ENCODE peak calls at places on chromosomes 12 and 14, in four cellular contexts. Q is hepatocyte, M is GM23338, U is OCI-LY7. G is an unnamed sample.
A peak's percentile ranks its signal among the peaks of the same experiment; 100 is the strongest.

GRCh38 chr14:104743461-104744380 is 9.2 kb upstream of the SIVA1 start:
- DNase-seq in Q (no peak), M (no peak), U (no peak), G (no peak)

GRCh38 chr12:1840981-1841425 is 20.6 kb downstream of the LRTM2 start:
- DNase-seq in Q (no peak), M (no peak), U (no peak), G (no peak)

GRCh38 chr12:116236148-116236731 is 41.3 kb downstream of the MED13L start:
- DNase-seq in Q (peak; percentile 60), M (peak; percentile 76), U (peak; percentile 66), G (no peak)

GRCh38 chr14:50836515-50836914 is 5.6 kb upstream of the NIN start:
- DNase-seq in Q (no peak), M (no peak), U (no peak), G (no peak)

GRCh38 chr14:99224116-99224910 is 47.7 kb downstream of the BCL11B start:
- DNase-seq in Q (no peak), M (peak; percentile 77), U (no peak), G (peak; percentile 22)

GRCh38 chr12:31897791-31898503 is 61.3 kb upstream of the RESF1 start:
- DNase-seq in Q (peak; percentile 24), M (peak; percentile 80), U (peak; percentile 32), G (peak; percentile 19)

GRCh38 chr12:105861232-105861631 is 277.5 kb downstream of the NUAK1 start:
- DNase-seq in Q (no peak), M (no peak), U (no peak), G (no peak)

GRCh38 chr14:92558319-92558718 is 44.7 kb downstream of the RIN3 start:
- DNase-seq in Q (no peak), M (no peak), U (no peak), G (no peak)

GRCh38 chr14:55562135-55562534 is 17.9 kb upstream of the KTN1 start:
- DNase-seq in Q (no peak), M (no peak), U (no peak), G (no peak)

GRCh38 chr12:60174476-60174875 is 578.6 kb downstream of the SLC16A7 start:
- DNase-seq in Q (no peak), M (no peak), U (no peak), G (no peak)

GRCh38 chr14:93648440-93649168 is 139.7 kb downstream of the PRIMA1 start:
- DNase-seq in Q (peak; percentile 55), M (peak; percentile 77), U (peak; percentile 10), G (peak; percentile 34)

GRCh38 chr14:73829526-73830431 is 21.9 kb upstream of the PTGR2 start:
- DNase-seq in Q (peak; percentile 56), M (no peak), U (no peak), G (no peak)

GRCh38 chr12:5780536-5780935 is 164.5 kb downstream of the ANO2 start:
- DNase-seq in Q (no peak), M (no peak), U (no peak), G (no peak)

GRCh38 chr12:25970082-25970481 is 11.6 kb downstream of the RASSF8 start:
- DNase-seq in Q (no peak), M (no peak), U (no peak), G (no peak)

GRCh38 chr12:108670066-108670631 is 36.5 kb upstream of the SELPLG start:
- DNase-seq in Q (no peak), M (no peak), U (no peak), G (no peak)

GRCh38 chr14:65993103-65993502 is 493.1 kb upstream of the CCDC196 start:
- DNase-seq in Q (no peak), M (no peak), U (no peak), G (no peak)

GRCh38 chr12:124917841-124918621 is 3.6 kb upstream of the UBC start:
- DNase-seq in Q (peak; percentile 49), M (no peak), U (no peak), G (no peak)

GRCh38 chr12:121383601-121384019 is 16.3 kb upstream of the RNF34 start:
- DNase-seq in Q (no peak), M (no peak), U (no peak), G (no peak)

GRCh38 chr12:57740656-57741412 is 2.3 kb upstream of the AGAP2 start:
- DNase-seq in Q (no peak), M (no peak), U (peak; percentile 82), G (no peak)

GRCh38 chr14:39180553-39180952 is 5.5 kb downstream of the PNN start:
- DNase-seq in Q (no peak), M (no peak), U (no peak), G (no peak)

GRCh38 chr14:63677891-63678379 is 36.3 kb upstream of the WDR89 start:
- DNase-seq in Q (peak; percentile 59), M (no peak), U (no peak), G (no peak)

GRCh38 chr12:30784508-30784907 is 29.8 kb upstream of the CAPRIN2 start:
- DNase-seq in Q (no peak), M (no peak), U (no peak), G (no peak)

GRCh38 chr14:93207468-93208308 is 632 bp downstream of the UBR7 start:
- DNase-seq in Q (peak; percentile 75), M (peak; percentile 78), U (peak; percentile 56), G (no peak)

GRCh38 chr12:107032266-107032665 is 45.3 kb upstream of the MTERF2 start:
- DNase-seq in Q (no peak), M (no peak), U (no peak), G (no peak)

GRCh38 chr12:107025691-107026090 is 38.7 kb upstream of the MTERF2 start:
- DNase-seq in Q (no peak), M (peak; percentile 30), U (no peak), G (no peak)

DNA sequence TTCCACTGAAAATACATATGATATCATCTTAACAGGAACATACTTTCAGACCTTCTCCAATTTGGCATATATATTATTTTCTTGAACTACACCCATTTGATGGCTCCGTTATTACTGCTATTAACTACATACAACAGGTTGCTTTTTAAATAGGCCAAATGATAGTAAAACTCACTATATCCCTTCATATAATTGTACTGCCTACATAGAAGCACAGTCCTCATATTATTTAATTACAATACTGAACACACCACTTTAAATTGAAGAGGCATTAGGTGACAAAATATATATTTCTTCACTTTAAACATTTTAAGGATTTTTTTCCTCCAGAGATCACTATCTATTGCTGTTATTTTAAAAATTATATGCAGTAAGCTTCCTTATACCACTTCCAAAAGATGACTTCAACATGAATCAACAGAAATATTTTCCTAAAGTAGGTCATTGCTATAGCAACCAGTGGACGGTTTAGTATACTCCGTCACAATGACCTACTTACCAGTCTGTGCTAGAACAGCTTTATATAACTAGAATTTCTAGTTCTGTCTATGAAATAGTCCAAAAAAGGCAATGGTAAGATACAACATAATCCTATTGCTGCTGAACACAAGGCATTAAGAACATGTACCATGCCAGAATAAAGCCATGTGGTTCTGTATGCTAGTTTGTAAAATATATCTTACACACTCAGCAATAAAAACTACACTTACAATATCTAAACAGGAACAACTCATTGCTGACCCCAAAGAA is 40.5 kb upstream of the MTERF2 start:
- DNase-seq in Q (peak; percentile 83), M (no peak), U (no peak), G (peak; percentile 52)
- H3K4me3 ChIP-seq in Q (no peak overlapping the region), M (no peak overlapping the region), U (no peak overlapping the region), G (no peak overlapping the region)

DNA sequence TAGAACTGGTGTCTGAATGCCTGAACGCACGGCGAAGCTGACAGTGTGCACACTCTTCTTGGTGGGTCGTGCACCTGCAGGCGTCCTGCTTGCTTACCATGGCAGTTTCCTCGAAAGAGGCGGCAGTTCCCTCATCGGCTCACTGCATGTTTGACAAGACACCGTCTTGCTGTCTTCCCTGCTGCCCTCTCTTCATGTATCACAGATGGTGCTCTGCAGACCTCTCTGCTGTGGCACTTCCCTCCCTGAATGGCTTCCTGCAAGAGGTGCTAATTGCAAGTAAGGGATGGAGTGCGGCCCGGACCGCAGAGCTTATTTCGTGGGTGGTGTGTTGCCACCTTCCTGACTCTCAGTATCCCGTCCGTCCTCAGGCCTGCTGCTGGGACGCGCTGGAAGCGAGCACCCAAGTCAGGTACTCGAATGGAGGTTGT is 156.7 kb upstream of the RTL1 start:
- DNase-seq in Q (no peak), M (no peak), U (no peak), G (no peak)
- TF ChIP-seq EZH2phosphoT487 in Q (no peak), M (no peak), U (no peak), G (no peak)

GRCh38 chr14:89371600-89371999 is 45.4 kb downstream of the FOXN3 start:
- DNase-seq in Q (no peak), M (no peak), U (no peak), G (no peak)
- H3K4me3 ChIP-seq in Q (no peak overlapping the region), M (no peak overlapping the region), U (no peak overlapping the region), G (no peak overlapping the region)

GRCh38 chr14:61466249-61466904 is 145.0 kb downstream of the PRKCH start:
- DNase-seq in Q (peak; percentile 71), M (peak; percentile 79), U (no peak), G (no peak)
- TF ChIP-seq EZH2phosphoT487 in Q (no peak), M (no peak), U (no peak), G (no peak)

GRCh38 chr14:23074906-23075305 is 17.6 kb upstream of the CDH24 start:
- DNase-seq in Q (no peak), M (no peak), U (no peak), G (no peak)

GRCh38 chr14:23070262-23071129 is 13.2 kb upstream of the CDH24 start:
- DNase-seq in Q (no peak), M (no peak), U (no peak), G (no peak)

GRCh38 chr14:23069413-23069806 is 12.1 kb upstream of the CDH24 start:
- DNase-seq in Q (no peak), M (no peak), U (no peak), G (no peak)

GRCh38 chr14:23071244-23071974 is 14.1 kb upstream of the CDH24 start:
- DNase-seq in Q (peak; percentile 94), M (peak; percentile 95), U (peak; percentile 82), G (no peak)

GRCh38 chr14:23071975-23072539 is 14.7 kb upstream of the CDH24 start:
- DNase-seq in Q (peak; percentile 49), M (peak; percentile 62), U (no peak), G (no peak)
- H3K4me3 ChIP-seq in Q (no peak overlapping the region), M (peak overlapping the region; percentile 83), U (peak overlapping the region; percentile 79), G (peak overlapping the region; percentile 94)

GRCh38 chr12:50086148-50086547 is 1.0 kb downstream of the SMARCD1 start:
- DNase-seq in Q (no peak), M (no peak), U (peak; percentile 32), G (no peak)

GRCh38 chr12:50084775-50085614 is at the start of gene SMARCD1:
- DNase-seq in Q (peak; percentile 97), M (peak; percentile 97), U (peak; percentile 96), G (peak; percentile 81)

GRCh38 chr12:50083301-50083700 is 1.8 kb upstream of the SMARCD1 start:
- DNase-seq in Q (no peak), M (no peak), U (no peak), G (no peak)

GRCh38 chr12:50087159-50087558 is 2.0 kb downstream of the SMARCD1 start:
- DNase-seq in Q (no peak), M (no peak), U (no peak), G (no peak)

GRCh38 chr12:50085615-50085928 is 430 bp downstream of the SMARCD1 start:
- DNase-seq in Q (no peak), M (no peak), U (peak; percentile 80), G (no peak)
- TF ChIP-seq EZH2phosphoT487 in Q (no peak), M (no peak), U (no peak), G (no peak)